ENCODE peak calls at places on chromosomes 13 and 19, in four cellular contexts. One of them, this sample, is unnamed.

GRCh38 chr19:41233748-41234240 is 14.8 kb downstream of the AXL start:
- DNase-seq in activated CD8-positive, alpha-beta T cell treated with anti-CD3 and anti-CD28 coated beads for 36 hours: no peak
- DNase-seq in mucosa of descending colon: no peak
- DNase-seq in AG04449: no peak
- DNase-seq in this sample: no peak

GRCh38 chr13:48295271-48295670 is 8.3 kb upstream of the RB1 start:
- DNase-seq in activated CD8-positive, alpha-beta T cell treated with anti-CD3 and anti-CD28 coated beads for 36 hours: no peak
- DNase-seq in mucosa of descending colon: no peak
- DNase-seq in AG04449: no peak
- DNase-seq in this sample: no peak

GRCh38 chr13:34114581-34114980 is 296.6 kb downstream of the RFC3 start:
- DNase-seq in activated CD8-positive, alpha-beta T cell treated with anti-CD3 and anti-CD28 coated beads for 36 hours: no peak
- DNase-seq in mucosa of descending colon: no peak
- DNase-seq in AG04449: no peak
- DNase-seq in this sample: no peak

GRCh38 chr13:30466841-30467252 is 1.1 kb upstream of the HMGB1 start:
- DNase-seq in activated CD8-positive, alpha-beta T cell treated with anti-CD3 and anti-CD28 coated beads for 36 hours: no peak
- DNase-seq in mucosa of descending colon: no peak
- DNase-seq in AG04449: no peak
- DNase-seq in this sample: no peak

GRCh38 chr19:54114340-54114826 is 1.1 kb downstream of the TFPT start:
- DNase-seq in activated CD8-positive, alpha-beta T cell treated with anti-CD3 and anti-CD28 coated beads for 36 hours: peak
- DNase-seq in mucosa of descending colon: peak
- DNase-seq in AG04449: no peak
- DNase-seq in this sample: no peak

GRCh38 chr19:10214784-10215183 is 16.3 kb downstream of the S1PR2 start:
- DNase-seq in activated CD8-positive, alpha-beta T cell treated with anti-CD3 and anti-CD28 coated beads for 36 hours: no peak
- DNase-seq in mucosa of descending colon: no peak
- DNase-seq in AG04449: no peak
- DNase-seq in this sample: no peak

GRCh38 chr13:40503966-40504591 is 162.4 kb downstream of the FOXO1 start:
- DNase-seq in activated CD8-positive, alpha-beta T cell treated with anti-CD3 and anti-CD28 coated beads for 36 hours: no peak
- DNase-seq in mucosa of descending colon: no peak
- DNase-seq in AG04449: peak
- DNase-seq in this sample: no peak

GRCh38 chr19:32362318-32362691 is 16.9 kb downstream of the ZNF507 start:
- DNase-seq in activated CD8-positive, alpha-beta T cell treated with anti-CD3 and anti-CD28 coated beads for 36 hours: no peak
- DNase-seq in mucosa of descending colon: no peak
- DNase-seq in AG04449: no peak
- DNase-seq in this sample: no peak

GRCh38 chr13:51154029-51154555 is 43.0 kb upstream of the C13orf42 start:
- DNase-seq in activated CD8-positive, alpha-beta T cell treated with anti-CD3 and anti-CD28 coated beads for 36 hours: no peak
- DNase-seq in mucosa of descending colon: no peak
- DNase-seq in AG04449: no peak
- DNase-seq in this sample: no peak

GRCh38 chr13:38804061-38804460 is 117.2 kb downstream of the FREM2 start:
- DNase-seq in activated CD8-positive, alpha-beta T cell treated with anti-CD3 and anti-CD28 coated beads for 36 hours: no peak
- DNase-seq in mucosa of descending colon: no peak
- DNase-seq in AG04449: no peak
- DNase-seq in this sample: no peak

GRCh38 chr13:95254341-95254740 is 46.9 kb downstream of the ABCC4 start:
- DNase-seq in activated CD8-positive, alpha-beta T cell treated with anti-CD3 and anti-CD28 coated beads for 36 hours: no peak
- DNase-seq in mucosa of descending colon: no peak
- DNase-seq in AG04449: no peak
- DNase-seq in this sample: no peak

GRCh38 chr19:1295169-1296012 is 9.7 kb downstream of the EFNA2 start:
- DNase-seq in activated CD8-positive, alpha-beta T cell treated with anti-CD3 and anti-CD28 coated beads for 36 hours: peak
- DNase-seq in mucosa of descending colon: no peak
- DNase-seq in AG04449: no peak
- DNase-seq in this sample: peak

GRCh38 chr13:29832899-29833298 is 17.5 kb downstream of the UBL3 start:
- DNase-seq in activated CD8-positive, alpha-beta T cell treated with anti-CD3 and anti-CD28 coated beads for 36 hours: no peak
- DNase-seq in mucosa of descending colon: no peak
- DNase-seq in AG04449: no peak
- DNase-seq in this sample: no peak

GRCh38 chr13:76637651-76638111 is 248.5 kb downstream of the KCTD12 start:
- DNase-seq in activated CD8-positive, alpha-beta T cell treated with anti-CD3 and anti-CD28 coated beads for 36 hours: no peak
- DNase-seq in mucosa of descending colon: no peak
- DNase-seq in AG04449: no peak
- DNase-seq in this sample: no peak

GRCh38 chr13:99647593-99647980 is 146.3 kb downstream of the TM9SF2 start:
- DNase-seq in activated CD8-positive, alpha-beta T cell treated with anti-CD3 and anti-CD28 coated beads for 36 hours: no peak
- DNase-seq in mucosa of descending colon: no peak
- DNase-seq in AG04449: no peak
- DNase-seq in this sample: no peak

GRCh38 chr13:92103673-92104296 is 705.4 kb downstream of the GPC5 start:
- DNase-seq in activated CD8-positive, alpha-beta T cell treated with anti-CD3 and anti-CD28 coated beads for 36 hours: no peak
- DNase-seq in mucosa of descending colon: no peak
- DNase-seq in AG04449: no peak
- DNase-seq in this sample: no peak

GRCh38 chr19:15563325-15563794 is 51.7 kb upstream of the CYP4F8 start:
- DNase-seq in activated CD8-positive, alpha-beta T cell treated with anti-CD3 and anti-CD28 coated beads for 36 hours: no peak
- DNase-seq in mucosa of descending colon: peak
- DNase-seq in AG04449: no peak
- DNase-seq in this sample: no peak

GRCh38 chr13:26340812-26341211 is 86.9 kb downstream of the CDK8 start:
- DNase-seq in activated CD8-positive, alpha-beta T cell treated with anti-CD3 and anti-CD28 coated beads for 36 hours: no peak
- DNase-seq in mucosa of descending colon: no peak
- DNase-seq in AG04449: peak
- DNase-seq in this sample: no peak

GRCh38 chr13:43848250-43848649 is 31.3 kb downstream of the CCDC122 start:
- DNase-seq in activated CD8-positive, alpha-beta T cell treated with anti-CD3 and anti-CD28 coated beads for 36 hours: no peak
- DNase-seq in mucosa of descending colon: no peak
- DNase-seq in AG04449: no peak
- DNase-seq in this sample: no peak

GRCh38 chr13:109785141-109785891 is 1.1 kb downstream of the IRS2 start:
- DNase-seq in activated CD8-positive, alpha-beta T cell treated with anti-CD3 and anti-CD28 coated beads for 36 hours: peak
- DNase-seq in mucosa of descending colon: peak
- DNase-seq in AG04449: no peak
- DNase-seq in this sample: peak

GRCh38 chr19:19459707-19460251 is 54.3 kb downstream of the GATAD2A start:
- DNase-seq in activated CD8-positive, alpha-beta T cell treated with anti-CD3 and anti-CD28 coated beads for 36 hours: peak
- DNase-seq in mucosa of descending colon: peak
- DNase-seq in AG04449: no peak
- DNase-seq in this sample: no peak

GRCh38 chr13:113022391-113023216 is 53.6 kb downstream of the MCF2L start:
- DNase-seq in activated CD8-positive, alpha-beta T cell treated with anti-CD3 and anti-CD28 coated beads for 36 hours: no peak
- DNase-seq in mucosa of descending colon: no peak
- DNase-seq in AG04449: no peak
- DNase-seq in this sample: no peak

GRCh38 chr13:111317571-111318360 is 2.7 kb upstream of the TEX29 start:
- DNase-seq in activated CD8-positive, alpha-beta T cell treated with anti-CD3 and anti-CD28 coated beads for 36 hours: no peak
- DNase-seq in mucosa of descending colon: no peak
- DNase-seq in AG04449: no peak
- DNase-seq in this sample: no peak

GRCh38 chr13:79775830-79776229 is 294.9 kb downstream of the NDFIP2 start:
- DNase-seq in activated CD8-positive, alpha-beta T cell treated with anti-CD3 and anti-CD28 coated beads for 36 hours: peak
- DNase-seq in mucosa of descending colon: peak
- DNase-seq in AG04449: no peak
- DNase-seq in this sample: no peak

GRCh38 chr13:76759877-76760276 is 126.3 kb downstream of the KCTD12 start:
- DNase-seq in activated CD8-positive, alpha-beta T cell treated with anti-CD3 and anti-CD28 coated beads for 36 hours: no peak
- DNase-seq in mucosa of descending colon: no peak
- DNase-seq in AG04449: no peak
- DNase-seq in this sample: no peak

GRCh38 chr19:5096536-5096935 is 127.6 kb downstream of the KDM4B start:
- DNase-seq in activated CD8-positive, alpha-beta T cell treated with anti-CD3 and anti-CD28 coated beads for 36 hours: no peak
- DNase-seq in mucosa of descending colon: no peak
- DNase-seq in AG04449: no peak
- DNase-seq in this sample: no peak

GRCh38 chr13:23561261-23561660 is 9.0 kb upstream of the TNFRSF19 start:
- DNase-seq in activated CD8-positive, alpha-beta T cell treated with anti-CD3 and anti-CD28 coated beads for 36 hours: no peak
- DNase-seq in mucosa of descending colon: no peak
- DNase-seq in AG04449: no peak
- DNase-seq in this sample: no peak

GRCh38 chr13:94706854-94707399 is 5.4 kb downstream of the SOX21 start:
- DNase-seq in activated CD8-positive, alpha-beta T cell treated with anti-CD3 and anti-CD28 coated beads for 36 hours: no peak
- DNase-seq in mucosa of descending colon: no peak
- DNase-seq in AG04449: no peak
- DNase-seq in this sample: no peak

GRCh38 chr19:54408627-54409026 is 6.6 kb upstream of the TTYH1 start:
- DNase-seq in activated CD8-positive, alpha-beta T cell treated with anti-CD3 and anti-CD28 coated beads for 36 hours: no peak
- DNase-seq in mucosa of descending colon: no peak
- DNase-seq in AG04449: no peak
- DNase-seq in this sample: no peak

GRCh38 chr13:52995946-52996345 is 32.7 kb upstream of the OLFM4 start:
- DNase-seq in activated CD8-positive, alpha-beta T cell treated with anti-CD3 and anti-CD28 coated beads for 36 hours: no peak
- DNase-seq in mucosa of descending colon: no peak
- DNase-seq in AG04449: no peak
- DNase-seq in this sample: no peak

GRCh38 chr13:51803422-51804294 is at the start of gene DHRS12:
- DNase-seq in activated CD8-positive, alpha-beta T cell treated with anti-CD3 and anti-CD28 coated beads for 36 hours: peak
- DNase-seq in mucosa of descending colon: peak
- DNase-seq in AG04449: no peak
- DNase-seq in this sample: peak

GRCh38 chr19:7772752-7773291 is 9.8 kb downstream of the CLEC4M start:
- DNase-seq in activated CD8-positive, alpha-beta T cell treated with anti-CD3 and anti-CD28 coated beads for 36 hours: peak
- DNase-seq in mucosa of descending colon: no peak
- DNase-seq in AG04449: no peak
- DNase-seq in this sample: no peak

GRCh38 chr13:99269627-99270252 is 11.6 kb upstream of the GPR18 start:
- DNase-seq in activated CD8-positive, alpha-beta T cell treated with anti-CD3 and anti-CD28 coated beads for 36 hours: peak
- DNase-seq in mucosa of descending colon: no peak
- DNase-seq in AG04449: no peak
- DNase-seq in this sample: no peak

GRCh38 chr13:76769238-76769859 is 116.9 kb downstream of the KCTD12 start:
- DNase-seq in activated CD8-positive, alpha-beta T cell treated with anti-CD3 and anti-CD28 coated beads for 36 hours: no peak
- DNase-seq in mucosa of descending colon: no peak
- DNase-seq in AG04449: no peak
- DNase-seq in this sample: no peak

GRCh38 chr13:113638806-113639205 is 19.2 kb downstream of the ATP4B start:
- DNase-seq in activated CD8-positive, alpha-beta T cell treated with anti-CD3 and anti-CD28 coated beads for 36 hours: no peak
- DNase-seq in mucosa of descending colon: no peak
- DNase-seq in AG04449: no peak
- DNase-seq in this sample: no peak

GRCh38 chr13:100987993-100988392 is 313.4 kb upstream of the TMTC4 start:
- DNase-seq in activated CD8-positive, alpha-beta T cell treated with anti-CD3 and anti-CD28 coated beads for 36 hours: no peak
- DNase-seq in mucosa of descending colon: no peak
- DNase-seq in AG04449: peak
- DNase-seq in this sample: no peak
- TF ChIP-seq CTCF in activated CD8-positive, alpha-beta T cell treated with anti-CD3 and anti-CD28 coated beads for 36 hours: no peak
- TF ChIP-seq CTCF in mucosa of descending colon: no peak
- TF ChIP-seq CTCF in AG04449: peak
- TF ChIP-seq CTCF in this sample: no peak

DNA sequence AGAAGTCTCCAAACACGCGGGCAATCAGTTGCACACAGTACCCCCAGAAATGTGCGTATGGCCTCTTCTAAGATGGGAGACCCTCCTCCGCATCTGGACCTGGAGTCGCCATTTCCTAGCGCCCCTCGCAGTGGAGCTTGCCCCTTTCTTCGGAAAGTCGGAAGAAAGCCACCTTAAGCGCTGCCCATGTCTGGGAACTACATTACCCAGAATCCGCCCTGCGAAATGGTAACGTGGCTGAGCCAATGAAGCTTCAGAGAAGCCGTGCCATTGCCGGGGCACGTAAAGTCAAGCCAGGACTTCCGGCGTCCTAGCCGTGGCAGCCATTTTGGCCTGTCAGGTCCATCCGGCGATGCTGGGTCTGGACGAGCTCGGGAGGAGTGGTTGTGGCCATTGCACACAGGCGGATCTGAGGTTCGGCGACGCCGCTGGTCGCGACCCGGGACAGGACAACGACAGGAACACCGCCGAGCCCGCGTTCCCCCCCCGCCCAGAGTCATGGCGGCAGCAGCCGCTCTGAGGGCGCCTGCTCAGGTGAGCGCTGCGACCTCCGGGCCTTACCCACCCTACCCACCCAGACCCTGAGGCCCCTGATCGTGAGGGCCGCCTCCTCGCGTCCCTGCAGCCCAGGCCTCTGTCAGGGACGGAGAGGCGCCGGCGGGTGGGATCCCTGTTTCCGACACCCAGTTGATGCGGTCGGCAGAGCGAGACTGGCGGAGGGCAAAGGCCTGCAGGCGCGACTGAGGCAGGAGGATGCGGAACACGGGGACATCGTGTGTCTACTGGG is at the start of gene ZNF586:
- DNase-seq in activated CD8-positive, alpha-beta T cell treated with anti-CD3 and anti-CD28 coated beads for 36 hours: peak
- DNase-seq in mucosa of descending colon: peak
- DNase-seq in AG04449: peak
- DNase-seq in this sample: peak
- TF ChIP-seq CTCF in activated CD8-positive, alpha-beta T cell treated with anti-CD3 and anti-CD28 coated beads for 36 hours: no peak
- TF ChIP-seq CTCF in mucosa of descending colon: no peak
- TF ChIP-seq CTCF in AG04449: no peak
- TF ChIP-seq CTCF in this sample: no peak

GRCh38 chr13:21176195-21176981 is at the start of the genes MRPL57 and SKA3:
- DNase-seq in activated CD8-positive, alpha-beta T cell treated with anti-CD3 and anti-CD28 coated beads for 36 hours: peak
- DNase-seq in mucosa of descending colon: peak
- DNase-seq in AG04449: peak
- DNase-seq in this sample: peak
- TF ChIP-seq CTCF in activated CD8-positive, alpha-beta T cell treated with anti-CD3 and anti-CD28 coated beads for 36 hours: peak
- TF ChIP-seq CTCF in mucosa of descending colon: no peak
- TF ChIP-seq CTCF in AG04449: peak
- TF ChIP-seq CTCF in this sample: no peak

GRCh38 chr19:48813123-48813911 is 2.5 kb upstream of the BCAT2 start:
- DNase-seq in activated CD8-positive, alpha-beta T cell treated with anti-CD3 and anti-CD28 coated beads for 36 hours: no peak
- DNase-seq in mucosa of descending colon: no peak
- DNase-seq in AG04449: no peak
- DNase-seq in this sample: peak
- TF ChIP-seq CTCF in activated CD8-positive, alpha-beta T cell treated with anti-CD3 and anti-CD28 coated beads for 36 hours: no peak
- TF ChIP-seq CTCF in mucosa of descending colon: no peak
- TF ChIP-seq CTCF in AG04449: no peak
- TF ChIP-seq CTCF in this sample: peak

GRCh38 chr19:50790898-50791562 is 815 bp downstream of the ACP4 start:
- DNase-seq in activated CD8-positive, alpha-beta T cell treated with anti-CD3 and anti-CD28 coated beads for 36 hours: no peak
- DNase-seq in mucosa of descending colon: no peak
- DNase-seq in AG04449: no peak
- DNase-seq in this sample: no peak
- TF ChIP-seq CTCF in activated CD8-positive, alpha-beta T cell treated with anti-CD3 and anti-CD28 coated beads for 36 hours: no peak
- TF ChIP-seq CTCF in mucosa of descending colon: no peak
- TF ChIP-seq CTCF in AG04449: no peak
- TF ChIP-seq CTCF in this sample: no peak

DNA sequence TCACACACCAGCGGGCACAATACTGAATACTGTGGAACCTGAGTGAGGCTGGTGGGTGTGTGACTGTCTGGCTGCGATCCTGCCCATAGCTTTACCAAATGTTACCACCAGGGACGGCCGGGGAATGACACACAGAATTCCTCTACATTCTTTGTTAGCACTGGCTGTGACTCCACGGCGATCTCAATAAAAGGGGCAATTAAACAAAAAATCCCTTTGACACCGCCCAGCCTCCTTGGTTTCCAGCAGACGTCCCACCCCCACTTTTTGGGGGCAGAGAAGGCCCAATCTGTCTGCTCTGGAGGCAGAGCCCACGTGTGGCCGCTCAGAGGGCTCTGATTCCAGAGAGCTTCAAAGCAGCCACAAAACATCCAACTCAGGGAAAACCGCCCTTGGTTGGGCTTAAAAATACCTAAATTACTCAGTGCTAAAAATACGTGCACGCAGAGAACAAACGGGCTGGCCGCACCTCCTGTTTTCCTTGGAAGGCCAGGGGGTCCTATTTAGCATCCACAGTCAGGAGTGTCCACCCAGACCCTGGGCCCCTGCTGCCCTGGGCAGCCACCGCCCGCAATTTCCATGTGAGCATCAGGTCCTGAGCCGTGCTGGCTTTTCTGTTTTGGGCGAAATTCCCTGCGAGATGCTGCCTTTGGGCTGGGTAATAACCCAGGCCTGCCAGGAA is 47.8 kb downstream of the GADD45B start:
- DNase-seq in activated CD8-positive, alpha-beta T cell treated with anti-CD3 and anti-CD28 coated beads for 36 hours: no peak
- DNase-seq in mucosa of descending colon: no peak
- DNase-seq in AG04449: peak
- DNase-seq in this sample: no peak
- TF ChIP-seq CTCF in activated CD8-positive, alpha-beta T cell treated with anti-CD3 and anti-CD28 coated beads for 36 hours: no peak
- TF ChIP-seq CTCF in mucosa of descending colon: no peak
- TF ChIP-seq CTCF in AG04449: peak
- TF ChIP-seq CTCF in this sample: no peak

GRCh38 chr19:53013621-53014020 is at the start of gene ERVV-1:
- DNase-seq in activated CD8-positive, alpha-beta T cell treated with anti-CD3 and anti-CD28 coated beads for 36 hours: no peak
- DNase-seq in mucosa of descending colon: no peak
- DNase-seq in AG04449: no peak
- DNase-seq in this sample: no peak
- TF ChIP-seq CTCF in activated CD8-positive, alpha-beta T cell treated with anti-CD3 and anti-CD28 coated beads for 36 hours: no peak
- TF ChIP-seq CTCF in mucosa of descending colon: no peak
- TF ChIP-seq CTCF in AG04449: no peak
- TF ChIP-seq CTCF in this sample: no peak